ENCODE peak calls at places on chromosomes 5 and 9, in seven cellular contexts. W, O, S, K, E, Q and U are unnamed samples.

GRCh38 chr5:17374973-17375844 is 122.8 kb upstream of the TAF11L2 start:
- DNase-seq in W (no peak), O (no peak), S (peak), K (no peak), E (no peak), Q (no peak), U (no peak)

GRCh38 chr5:180119031-180119885 is 47.7 kb upstream of the RNF130 start:
- DNase-seq in W (no peak), O (no peak), S (no peak), K (peak), E (no peak), Q (no peak), U (no peak)

GRCh38 chr5:19099195-19099594 is 888.8 kb downstream of the CDH18 start:
- DNase-seq in W (no peak), O (no peak), S (no peak), K (no peak), E (no peak), Q (no peak), U (no peak)

GRCh38 chr9:5112109-5112592 is 73.3 kb downstream of the INSL6 start:
- DNase-seq in W (no peak), O (no peak), S (no peak), K (no peak), E (no peak), Q (no peak), U (no peak)

GRCh38 chr5:17190799-17191391 is 26.5 kb upstream of the BASP1 start:
- DNase-seq in W (no peak), O (no peak), S (no peak), K (no peak), E (no peak), Q (no peak), U (no peak)

GRCh38 chr9:114150608-114151007 is 4.7 kb upstream of the COL27A1 start:
- DNase-seq in W (no peak), O (no peak), S (no peak), K (no peak), E (no peak), Q (no peak), U (no peak)

GRCh38 chr9:23434654-23435053 is 391.4 kb downstream of the ELAVL2 start:
- DNase-seq in W (no peak), O (no peak), S (no peak), K (no peak), E (no peak), Q (no peak), U (no peak)

GRCh38 chr5:119655081-119655480 is 25.7 kb downstream of the FAM170A start:
- DNase-seq in W (no peak), O (no peak), S (no peak), K (no peak), E (no peak), Q (no peak), U (no peak)

GRCh38 chr5:115460476-115460875 is 84.1 kb downstream of the FEM1C start:
- DNase-seq in W (no peak), O (no peak), S (peak), K (no peak), E (no peak), Q (no peak), U (no peak)